ENCODE peak calls at places on chromosomes 11 and 22, in six cellular contexts. J, X, T, W, O and Y are unnamed samples.

GRCh38 chr22:18103527-18104269 is 6.9 kb upstream of the TUBA8 start:
- DNase-seq in J (no peak), W (no peak), X (peak), T (no peak), O (no peak), Y (no peak)

GRCh38 chr11:117986981-117987495 is 844 bp downstream of the IL10RA start:
- DNase-seq in J (no peak), W (no peak), O (peak), T (no peak), X (peak), Y (peak)

GRCh38 chr11:64834723-64835615 is 9.5 kb downstream of the CDC42BPG start:
- DNase-seq in O (no peak), J (no peak), T (no peak), X (no peak), W (no peak), Y (no peak)

GRCh38 chr22:50014655-50015401 is 2.3 kb upstream of the IL17REL start:
- DNase-seq in W (no peak), O (no peak), X (no peak), J (no peak), T (no peak), Y (no peak)

GRCh38 chr11:36364551-36364950 is 68.5 kb downstream of the PRR5L start:
- DNase-seq in X (no peak), J (no peak), T (no peak), O (no peak), W (no peak), Y (no peak)

GRCh38 chr22:32596471-32596870 is 121.9 kb downstream of the FBXO7 start:
- DNase-seq in T (no peak), O (no peak), W (no peak), J (no peak), X (no peak), Y (no peak)

GRCh38 chr22:39954584-39955055 is 5.6 kb upstream of the TMA7B start:
- DNase-seq in T (no peak), O (no peak), X (peak), J (no peak), W (no peak), Y (no peak)

GRCh38 chr22:37749831-37750595 is 53.2 kb downstream of the TRIOBP start:
- DNase-seq in W (no peak), T (no peak), J (no peak), O (no peak), X (no peak), Y (no peak)

GRCh38 chr11:62538470-62539237 is 8.0 kb downstream of the AHNAK start:
- DNase-seq in W (no peak), J (no peak), T (no peak), X (no peak), O (no peak), Y (no peak)

GRCh38 chr11:33829430-33830141 is 55.3 kb upstream of the FBXO3 start:
- DNase-seq in J (no peak), T (peak), W (peak), X (peak), O (peak), Y (peak)

GRCh38 chr11:61122761-61123160 is 20.5 kb downstream of the CD5 start:
- DNase-seq in O (no peak), T (no peak), J (no peak), X (no peak), W (no peak), Y (no peak)

GRCh38 chr11:65395961-65396530 is 9.6 kb downstream of the FRMD8 start:
- DNase-seq in O (no peak), T (no peak), X (no peak), J (no peak), W (no peak), Y (no peak)

GRCh38 chr11:86511086-86511551 is 136.4 kb downstream of the CCDC81 start:
- DNase-seq in W (no peak), J (no peak), O (no peak), T (no peak), X (no peak), Y (no peak)

GRCh38 chr11:117186431-117186761 is 7.9 kb downstream of the SIDT2 start:
- DNase-seq in X (no peak), T (peak), O (no peak), W (no peak), J (no peak), Y (no peak)

GRCh38 chr22:35308480-35308945 is 8.8 kb downstream of the TOM1 start:
- DNase-seq in O (no peak), X (no peak), T (no peak), J (no peak), W (no peak), Y (no peak)

GRCh38 chr11:124086447-124086846 is 28.8 kb upstream of the VWA5A start:
- DNase-seq in X (no peak), O (no peak), W (peak), J (no peak), T (no peak), Y (no peak)

GRCh38 chr22:42437488-42438292 is 5.5 kb upstream of the NFAM1 start:
- DNase-seq in J (peak), T (peak), O (peak), W (peak), X (peak), Y (peak)

GRCh38 chr11:65036931-65037330 is 4.1 kb upstream of the SAC3D1 start:
- DNase-seq in W (peak), O (no peak), T (no peak), X (no peak), J (no peak), Y (no peak)

GRCh38 chr22:40423246-40423753 is 52.9 kb downstream of the SGSM3 start:
- DNase-seq in X (no peak), T (no peak), W (no peak), O (no peak), J (no peak), Y (no peak)

GRCh38 chr11:5449023-5449422 is at the start of gene OR51I2:
- DNase-seq in O (no peak), J (no peak), X (no peak), W (no peak), T (no peak), Y (no peak)

GRCh38 chr11:82355313-82355823 is 378.3 kb downstream of the FAM181B start:
- DNase-seq in X (no peak), W (no peak), J (no peak), T (no peak), O (no peak), Y (no peak)

GRCh38 chr22:35578836-35579575 is 38.1 kb downstream of the MB start:
- DNase-seq in T (no peak), X (no peak), O (no peak), J (no peak), W (no peak), Y (no peak)

GRCh38 chr22:48886604-48887393 is 940.9 kb downstream of the BRD1 start:
- DNase-seq in O (no peak), T (no peak), X (no peak), W (no peak), J (no peak), Y (no peak)

GRCh38 chr22:44440224-44441160 is 57.5 kb downstream of the RTL6 start:
- DNase-seq in X (no peak), O (no peak), T (no peak), W (no peak), J (no peak), Y (no peak)

GRCh38 chr11:78000193-78000592 is 5.7 kb upstream of the INTS4 start:
- DNase-seq in X (peak), T (no peak), W (peak), J (no peak), O (peak), Y (peak)

GRCh38 chr11:120608760-120609211 is 97.2 kb downstream of the GRIK4 start:
- DNase-seq in O (no peak), T (no peak), W (no peak), X (no peak), J (no peak), Y (no peak)

GRCh38 chr22:27591060-27591459 is 210.5 kb downstream of the MN1 start:
- DNase-seq in O (no peak), W (no peak), X (no peak), J (no peak), T (no peak), Y (no peak)